ENCODE peak calls at places on chromosomes 12 and 14, in five cellular contexts. N, C, W, H and I are unnamed samples.

GRCh38 chr12:122965356-122965755 is 907 bp downstream of the ABCB9 start:
- DNase-seq in N (no peak), C (no peak), W (no peak), H (no peak), I (no peak)

GRCh38 chr12:6946033-6946919 is 2.5 kb downstream of the C12orf57 start:
- DNase-seq in N (no peak), C (peak), W (no peak), H (peak), I (peak)

GRCh38 chr14:23621932-23622495 is 14.2 kb upstream of the DHRS2 start:
- DNase-seq in N (no peak), C (no peak), W (no peak), H (no peak), I (no peak)

GRCh38 chr12:14185441-14186192 is 179.9 kb upstream of the ATF7IP start:
- DNase-seq in N (peak), C (peak), W (peak), H (peak), I (no peak)

GRCh38 chr14:61326847-61327246 is 5.5 kb downstream of the PRKCH start:
- DNase-seq in N (peak), C (peak), W (no peak), H (no peak), I (peak)

GRCh38 chr14:75220097-75220496 is 43.7 kb upstream of the TMED10 start:
- DNase-seq in N (no peak), C (no peak), W (no peak), H (no peak), I (no peak)

GRCh38 chr12:49482095-49483051 is 56.5 kb upstream of the KCNH3 start:
- DNase-seq in N (no peak), C (no peak), W (peak), H (no peak), I (no peak)

GRCh38 chr12:53207042-53207441 is at the start of gene ITGB7:
- DNase-seq in N (no peak), C (peak), W (no peak), H (no peak), I (no peak)

GRCh38 chr12:51421266-51421884 is 3.3 kb upstream of the SLC4A8 start:
- DNase-seq in N (peak), C (peak), W (peak), H (peak), I (no peak)

GRCh38 chr14:99099051-99099787 is 172.8 kb downstream of the BCL11B start:
- DNase-seq in N (no peak), C (no peak), W (no peak), H (no peak), I (peak)

GRCh38 chr14:99716850-99717681 is 33.0 kb downstream of the CYP46A1 start:
- DNase-seq in N (no peak), C (no peak), W (no peak), H (no peak), I (peak)

GRCh38 chr12:34396861-34397590 is 374.7 kb downstream of the ALG10 start:
- DNase-seq in N (no peak), C (peak), W (no peak), H (no peak), I (peak)

GRCh38 chr12:92912052-92912451 is 17.0 kb downstream of the EEA1 start:
- DNase-seq in N (no peak), C (no peak), W (peak), H (peak), I (no peak)

GRCh38 chr14:92633724-92634123 is 114.7 kb downstream of the LGMN start:
- DNase-seq in N (peak), C (no peak), W (peak), H (peak), I (no peak)

GRCh38 chr14:22560638-22561365 is 28.2 kb downstream of the DAD1 start:
- DNase-seq in N (no peak), C (peak), W (no peak), H (no peak), I (no peak)

GRCh38 chr12:68331500-68331868 is 678 bp downstream of the MDM1 start:
- DNase-seq in N (no peak), C (no peak), W (no peak), H (peak), I (no peak)